ENCODE peak calls at places on chromosomes 11 and 22, in six cellular contexts. V is neuronal stem cell, R is cardiac fibroblast, L is GM06990, Q is adrenal gland, H is GM12865. P is an unnamed sample.

GRCh38 chr22:27780161-27780575 is 21.4 kb downstream of the MN1 start:
- DNase-seq in V (no peak), R (peak), L (no peak), Q (no peak), H (no peak), P (no peak)

GRCh38 chr11:72525466-72525865 is 91.1 kb upstream of the CLPB start:
- DNase-seq in V (no peak), R (no peak), L (no peak), Q (no peak), H (no peak), P (no peak)

GRCh38 chr11:126485986-126486635 is 130.6 kb downstream of the ST3GAL4 start:
- DNase-seq in V (no peak), R (no peak), L (no peak), Q (no peak), H (no peak), P (no peak)

GRCh38 chr22:46081831-46082210 is 68.5 kb upstream of the PPARA start:
- DNase-seq in V (no peak), R (no peak), L (no peak), Q (peak), H (no peak), P (peak)

GRCh38 chr11:93403930-93404329 is 73.4 kb downstream of the DEUP1 start:
- DNase-seq in V (no peak), R (no peak), L (no peak), Q (no peak), H (no peak), P (no peak)

GRCh38 chr11:73350908-73351636 is 25.1 kb upstream of the RELT start:
- DNase-seq in V (no peak), R (peak), L (no peak), Q (peak), H (peak), P (peak)

GRCh38 chr11:65366340-65366773 is 11.8 kb downstream of the TIGD3 start:
- DNase-seq in V (peak), R (peak), L (no peak), Q (peak), H (peak), P (peak)

GRCh38 chr11:60862171-60862570 is 5.2 kb upstream of the ZP1 start:
- DNase-seq in V (no peak), R (no peak), L (no peak), Q (no peak), H (no peak), P (no peak)

GRCh38 chr11:26493616-26494015 is 78.4 kb downstream of the MUC15 start:
- DNase-seq in V (peak), R (no peak), L (no peak), Q (no peak), H (no peak), P (no peak)

GRCh38 chr11:75813126-75813525 is 1.9 kb upstream of the UVRAG start:
- DNase-seq in V (no peak), R (no peak), L (peak), Q (no peak), H (peak), P (no peak)

GRCh38 chr11:46341454-46341853 is 5.8 kb upstream of the DGKZ start:
- DNase-seq in V (no peak), R (no peak), L (no peak), Q (no peak), H (no peak), P (no peak)

GRCh38 chr11:128214263-128214662 is 373.1 kb downstream of the ETS1 start:
- DNase-seq in V (no peak), R (no peak), L (no peak), Q (no peak), H (no peak), P (no peak)

GRCh38 chr11:72788250-72788649 is 5.6 kb downstream of the STARD10 start:
- DNase-seq in V (no peak), R (no peak), L (no peak), Q (no peak), H (no peak), P (no peak)

GRCh38 chr22:25908755-25909154 is 166.8 kb downstream of the MYO18B start:
- DNase-seq in V (no peak), R (no peak), L (no peak), Q (no peak), H (no peak), P (no peak)

GRCh38 chr11:64007629-64008282 is 21.5 kb downstream of the OTUB1 start:
- DNase-seq in V (no peak), R (peak), L (no peak), Q (peak), H (no peak), P (peak)

GRCh38 chr11:96622026-96622634 is 232.3 kb downstream of the JRKL start:
- DNase-seq in V (no peak), R (peak), L (no peak), Q (peak), H (no peak), P (no peak)

GRCh38 chr22:25656724-25657123 is 85.3 kb upstream of the MYO18B start:
- DNase-seq in V (no peak), R (no peak), L (peak), Q (no peak), H (peak), P (no peak)

GRCh38 chr11:28836285-28837081 is 728.3 kb downstream of the METTL15 start:
- DNase-seq in V (peak), R (peak), L (no peak), Q (no peak), H (no peak), P (no peak)

GRCh38 chr11:132541794-132542193 is 990.5 kb downstream of the OPCML start:
- DNase-seq in V (no peak), R (no peak), L (no peak), Q (no peak), H (peak), P (no peak)

GRCh38 chr11:65212226-65212801 is 30.6 kb downstream of the CAPN1 start:
- DNase-seq in V (no peak), R (peak), L (no peak), Q (no peak), H (no peak), P (no peak)

GRCh38 chr11:119193001-119193400 is 7.7 kb downstream of the NHERF4 start:
- DNase-seq in V (no peak), R (no peak), L (no peak), Q (no peak), H (no peak), P (no peak)

GRCh38 chr22:19289475-19290161 is 1.9 kb downstream of the CLTCL1 start:
- DNase-seq in V (no peak), R (peak), L (no peak), Q (no peak), H (no peak), P (no peak)

GRCh38 chr11:78651136-78651775 is 76.6 kb upstream of the NARS2 start:
- DNase-seq in V (no peak), R (no peak), L (no peak), Q (no peak), H (no peak), P (no peak)

GRCh38 chr11:118621071-118621815 is 13.8 kb downstream of the PHLDB1 start:
- DNase-seq in V (no peak), R (peak), L (no peak), Q (peak), H (no peak), P (peak)

GRCh38 chr11:108872781-108873291 is 208.0 kb downstream of the DDX10 start:
- DNase-seq in V (no peak), R (no peak), L (no peak), Q (no peak), H (no peak), P (no peak)

GRCh38 chr11:6864436-6864835 is 1.6 kb downstream of the OR10A2 start:
- DNase-seq in V (no peak), R (peak), L (no peak), Q (no peak), H (no peak), P (no peak)

GRCh38 chr22:38830845-38831108 is 13.1 kb downstream of the NPTXR start:
- DNase-seq in V (no peak), R (no peak), L (no peak), Q (no peak), H (no peak), P (no peak)

GRCh38 chr22:41775338-41775737 is 25.1 kb upstream of the CCDC134 start:
- DNase-seq in V (no peak), R (no peak), L (no peak), Q (no peak), H (no peak), P (no peak)

GRCh38 chr22:27045103-27045940 is 387.9 kb downstream of the MIAT start:
- DNase-seq in V (no peak), R (peak), L (no peak), Q (no peak), H (no peak), P (no peak)

GRCh38 chr11:43941257-43941879 is 1.1 kb upstream of the C11orf96 start:
- DNase-seq in V (no peak), R (peak), L (no peak), Q (no peak), H (no peak), P (no peak)
- H3K4me3 ChIP-seq in V (no peak), R (peak), L (no peak), Q (no peak), H (no peak), P (no peak)

DNA sequence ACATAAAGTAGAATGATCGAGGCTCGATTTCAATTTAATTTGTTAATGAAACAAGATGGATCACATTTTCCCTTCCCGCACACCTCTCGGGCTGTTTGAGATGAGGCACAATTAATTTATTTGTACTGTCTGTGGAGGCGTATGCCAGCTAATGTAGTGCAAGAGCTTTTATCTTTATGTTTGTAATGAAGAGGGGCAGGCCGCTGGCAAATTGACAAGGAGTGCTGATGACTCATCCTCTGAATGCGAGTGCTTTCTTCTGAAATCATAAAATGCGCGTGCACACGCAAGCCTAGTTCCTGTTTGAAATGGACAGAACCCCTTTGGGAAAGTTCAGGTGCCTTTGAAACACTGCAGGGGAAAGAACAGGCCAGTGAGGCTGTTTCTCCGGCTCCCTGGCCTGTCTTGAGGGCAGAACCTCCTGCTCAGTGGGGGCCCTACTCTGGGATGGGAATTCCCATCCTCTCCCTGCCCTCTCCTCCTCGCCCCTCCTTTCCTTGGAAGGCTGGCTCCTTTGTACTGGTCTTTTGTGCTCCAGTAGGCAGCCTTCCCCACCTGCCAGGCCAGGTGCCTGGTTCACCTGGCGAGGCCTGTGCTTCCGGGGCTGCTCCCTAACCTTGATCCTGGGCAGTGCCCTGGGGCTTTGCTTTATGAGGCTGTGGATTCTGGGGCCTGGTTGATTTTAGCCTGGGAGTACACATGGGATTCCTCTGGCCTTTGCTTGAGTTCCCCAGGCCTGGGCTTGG is 50.3 kb downstream of the TEAD1 start:
- DNase-seq in V (no peak), R (peak), L (no peak), Q (peak), H (peak), P (peak)
- H3K4me3 ChIP-seq in V (no peak), R (no peak), L (no peak), Q (no peak), H (no peak), P (no peak)

GRCh38 chr11:69948256-69949141 is 129.3 kb upstream of the FGF3 start:
- DNase-seq in V (no peak), R (peak), L (no peak), Q (peak), H (no peak), P (peak)
- H3K4me3 ChIP-seq in V (no peak), R (no peak), L (no peak), Q (no peak), H (no peak), P (no peak)

GRCh38 chr22:36163497-36163896 is 2.9 kb upstream of the APOL3 start:
- DNase-seq in V (no peak), R (no peak), L (no peak), Q (no peak), H (no peak), P (no peak)
- H3K4me3 ChIP-seq in V (no peak), R (no peak), L (no peak), Q (no peak), H (peak), P (no peak)

DNA sequence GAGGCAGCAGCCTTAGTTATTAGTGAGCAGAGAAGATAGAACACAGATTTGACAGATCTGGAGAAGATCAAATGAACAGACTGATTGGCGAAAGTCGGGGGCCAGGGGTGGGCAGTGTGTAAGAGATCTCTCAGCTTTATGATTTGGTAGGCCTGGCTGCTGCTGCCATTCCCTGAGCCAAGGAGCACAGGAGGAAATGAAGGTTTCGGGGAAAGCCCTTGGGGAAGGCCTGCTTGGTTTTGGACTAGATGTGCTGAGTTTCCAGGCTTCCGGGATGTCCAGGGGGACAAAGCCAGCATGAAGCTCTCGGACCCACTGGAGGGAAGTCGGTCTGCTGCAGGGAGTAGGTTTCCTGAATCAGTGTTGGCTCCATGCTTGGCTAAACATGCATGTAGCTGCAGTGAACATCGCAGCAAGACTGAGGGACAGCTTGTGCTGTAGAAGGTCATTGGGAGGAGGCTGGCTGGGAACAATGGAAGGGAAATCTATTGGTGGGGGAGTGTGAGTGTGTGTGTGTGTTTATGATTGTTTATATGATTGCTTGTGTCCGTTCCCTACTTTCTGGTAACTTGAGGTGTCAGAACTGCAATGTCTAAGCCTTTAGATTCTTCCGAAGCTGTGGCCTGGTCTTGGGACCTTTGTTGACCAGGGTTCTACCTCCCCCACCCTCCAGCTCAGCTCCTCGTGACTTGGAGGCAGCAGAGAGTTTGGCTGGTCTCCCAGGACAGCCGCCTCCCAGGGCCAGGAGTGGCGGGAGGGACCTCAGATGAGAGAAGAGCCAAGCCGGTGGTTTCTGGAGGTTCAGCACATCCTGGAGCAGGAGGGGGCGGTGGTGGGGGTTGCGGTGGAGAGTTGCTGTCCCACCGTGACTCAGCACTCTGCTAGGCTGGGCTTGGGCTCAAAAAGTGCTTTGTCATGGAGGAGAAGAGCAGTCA is 4.0 kb upstream of the FTH1 start:
- DNase-seq in V (peak), R (peak), L (peak), Q (peak), H (peak), P (peak)
- H3K4me3 ChIP-seq in V (no peak), R (no peak), L (peak), Q (no peak), H (peak), P (no peak)

DNA sequence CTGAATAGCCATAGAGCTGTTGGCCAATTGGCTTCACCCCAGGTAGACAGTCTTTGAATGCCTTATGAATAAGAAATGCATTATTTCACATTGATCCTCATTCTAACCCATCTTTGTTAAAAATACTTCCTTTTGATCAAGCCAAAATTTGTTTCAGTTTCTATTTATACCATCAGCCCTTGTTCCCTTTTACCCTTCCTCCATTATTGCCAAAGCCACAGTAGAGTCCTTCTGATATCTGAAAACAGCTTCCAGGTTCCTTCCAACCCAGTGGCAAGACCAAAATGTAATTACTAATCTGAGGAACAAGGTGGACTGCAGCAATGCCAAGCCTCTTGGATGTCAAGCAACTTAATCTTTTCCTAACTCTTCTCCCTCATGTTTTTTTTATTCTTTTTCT is 458.8 kb downstream of the BUD13 start:
- DNase-seq in V (no peak), R (no peak), L (no peak), Q (no peak), H (no peak), P (no peak)
- H3K4me3 ChIP-seq in V (no peak), R (no peak), L (no peak), Q (no peak), H (no peak), P (no peak)

GRCh38 chr11:69705246-69705856 is 1.5 kb upstream of the FGF19 start:
- DNase-seq in V (peak), R (no peak), L (no peak), Q (no peak), H (no peak), P (no peak)

GRCh38 chr11:69705901-69706787 is 2.3 kb upstream of the FGF19 start:
- DNase-seq in V (no peak), R (no peak), L (no peak), Q (no peak), H (no peak), P (no peak)

GRCh38 chr11:69703711-69704507 is at the start of gene FGF19:
- DNase-seq in V (no peak), R (no peak), L (no peak), Q (no peak), H (no peak), P (no peak)

GRCh38 chr11:69702769-69703510 is 882 bp downstream of the FGF19 start:
- DNase-seq in V (no peak), R (no peak), L (no peak), Q (no peak), H (no peak), P (no peak)

GRCh38 chr11:69704508-69705245 is 855 bp upstream of the FGF19 start:
- DNase-seq in V (peak), R (peak), L (no peak), Q (no peak), H (no peak), P (no peak)
- H3K4me3 ChIP-seq in V (peak), R (no peak), L (no peak), Q (no peak), H (no peak), P (no peak)

GRCh38 chr11:114066046-114066648 is 6.6 kb downstream of the ZBTB16 start:
- DNase-seq in V (no peak), R (no peak), L (no peak), Q (no peak), H (no peak), P (no peak)
- H3K4me3 ChIP-seq in V (no peak), R (no peak), L (no peak), Q (no peak), H (no peak), P (peak)

P was measured in transverse colon.